ENCODE peak calls at places on chromosomes 5 and 9, in seven cellular contexts. One of them, this sample, is unnamed.

GRCh38 chr9:94982211-94982610 is 255.7 kb downstream of the AOPEP start:
- DNase-seq in transverse colon: no peak
- DNase-seq in stimulated activated CD4-positive, alpha-beta T cell treated with anti-CD3 and anti-CD28 coated beads, Interleukin-12 subunit alpha, Interleukin-12 subunit beta, amount 100 ng/mL, for 48 hours: no peak
- DNase-seq in fibroblast of lung: no peak
- DNase-seq in NCI-H1105 treated with DMSO at 0.1 percent for 48 hours: no peak
- DNase-seq in stimulated activated CD8-positive, alpha-beta memory T cell treated with anti-CD3 and anti-CD28 coated beads, Interleukin-4, amount 100 ng/mL, for 48 hours: no peak
- DNase-seq in central memory CD4-positive, alpha-beta T cell: no peak
- DNase-seq in this sample: no peak

GRCh38 chr9:81824802-81825770 is 103.1 kb upstream of the SPATA31D4 start:
- DNase-seq in transverse colon: no peak
- DNase-seq in stimulated activated CD4-positive, alpha-beta T cell treated with anti-CD3 and anti-CD28 coated beads, Interleukin-12 subunit alpha, Interleukin-12 subunit beta, amount 100 ng/mL, for 48 hours: no peak
- DNase-seq in fibroblast of lung: peak; percentile 50
- DNase-seq in NCI-H1105 treated with DMSO at 0.1 percent for 48 hours: no peak
- DNase-seq in stimulated activated CD8-positive, alpha-beta memory T cell treated with anti-CD3 and anti-CD28 coated beads, Interleukin-4, amount 100 ng/mL, for 48 hours: no peak
- DNase-seq in central memory CD4-positive, alpha-beta T cell: no peak
- DNase-seq in this sample: no peak

GRCh38 chr9:138010861-138011260 is 133.3 kb downstream of the CACNA1B start:
- DNase-seq in transverse colon: no peak
- DNase-seq in stimulated activated CD4-positive, alpha-beta T cell treated with anti-CD3 and anti-CD28 coated beads, Interleukin-12 subunit alpha, Interleukin-12 subunit beta, amount 100 ng/mL, for 48 hours: no peak
- DNase-seq in fibroblast of lung: no peak
- DNase-seq in NCI-H1105 treated with DMSO at 0.1 percent for 48 hours: no peak
- DNase-seq in stimulated activated CD8-positive, alpha-beta memory T cell treated with anti-CD3 and anti-CD28 coated beads, Interleukin-4, amount 100 ng/mL, for 48 hours: no peak
- DNase-seq in central memory CD4-positive, alpha-beta T cell: no peak
- DNase-seq in this sample: no peak

GRCh38 chr5:3051400-3051799 is 299.9 kb upstream of the IRX2 start:
- DNase-seq in transverse colon: no peak
- DNase-seq in stimulated activated CD4-positive, alpha-beta T cell treated with anti-CD3 and anti-CD28 coated beads, Interleukin-12 subunit alpha, Interleukin-12 subunit beta, amount 100 ng/mL, for 48 hours: no peak
- DNase-seq in fibroblast of lung: no peak
- DNase-seq in NCI-H1105 treated with DMSO at 0.1 percent for 48 hours: no peak
- DNase-seq in stimulated activated CD8-positive, alpha-beta memory T cell treated with anti-CD3 and anti-CD28 coated beads, Interleukin-4, amount 100 ng/mL, for 48 hours: no peak
- DNase-seq in central memory CD4-positive, alpha-beta T cell: no peak
- DNase-seq in this sample: no peak

GRCh38 chr9:107737987-107738743 is 248.6 kb upstream of the KLF4 start:
- DNase-seq in transverse colon: no peak
- DNase-seq in stimulated activated CD4-positive, alpha-beta T cell treated with anti-CD3 and anti-CD28 coated beads, Interleukin-12 subunit alpha, Interleukin-12 subunit beta, amount 100 ng/mL, for 48 hours: no peak
- DNase-seq in fibroblast of lung: peak; percentile 95
- DNase-seq in NCI-H1105 treated with DMSO at 0.1 percent for 48 hours: peak; percentile 87
- DNase-seq in stimulated activated CD8-positive, alpha-beta memory T cell treated with anti-CD3 and anti-CD28 coated beads, Interleukin-4, amount 100 ng/mL, for 48 hours: no peak
- DNase-seq in central memory CD4-positive, alpha-beta T cell: no peak
- DNase-seq in this sample: no peak

GRCh38 chr9:37732086-37732744 is 21.4 kb upstream of the TRMT10B start:
- DNase-seq in transverse colon: no peak
- DNase-seq in stimulated activated CD4-positive, alpha-beta T cell treated with anti-CD3 and anti-CD28 coated beads, Interleukin-12 subunit alpha, Interleukin-12 subunit beta, amount 100 ng/mL, for 48 hours: no peak
- DNase-seq in fibroblast of lung: no peak
- DNase-seq in NCI-H1105 treated with DMSO at 0.1 percent for 48 hours: peak; percentile 71
- DNase-seq in stimulated activated CD8-positive, alpha-beta memory T cell treated with anti-CD3 and anti-CD28 coated beads, Interleukin-4, amount 100 ng/mL, for 48 hours: no peak
- DNase-seq in central memory CD4-positive, alpha-beta T cell: no peak
- DNase-seq in this sample: no peak

GRCh38 chr5:34054330-34054729 is 11.3 kb upstream of the C1QTNF3 start:
- DNase-seq in transverse colon: no peak
- DNase-seq in stimulated activated CD4-positive, alpha-beta T cell treated with anti-CD3 and anti-CD28 coated beads, Interleukin-12 subunit alpha, Interleukin-12 subunit beta, amount 100 ng/mL, for 48 hours: no peak
- DNase-seq in fibroblast of lung: no peak
- DNase-seq in NCI-H1105 treated with DMSO at 0.1 percent for 48 hours: no peak
- DNase-seq in stimulated activated CD8-positive, alpha-beta memory T cell treated with anti-CD3 and anti-CD28 coated beads, Interleukin-4, amount 100 ng/mL, for 48 hours: no peak
- DNase-seq in central memory CD4-positive, alpha-beta T cell: no peak
- DNase-seq in this sample: no peak

GRCh38 chr5:116626272-116626723 is 51.7 kb upstream of the SEMA6A start:
- DNase-seq in transverse colon: peak; percentile 67
- DNase-seq in stimulated activated CD4-positive, alpha-beta T cell treated with anti-CD3 and anti-CD28 coated beads, Interleukin-12 subunit alpha, Interleukin-12 subunit beta, amount 100 ng/mL, for 48 hours: no peak
- DNase-seq in fibroblast of lung: peak; percentile 55
- DNase-seq in NCI-H1105 treated with DMSO at 0.1 percent for 48 hours: peak; percentile 79
- DNase-seq in stimulated activated CD8-positive, alpha-beta memory T cell treated with anti-CD3 and anti-CD28 coated beads, Interleukin-4, amount 100 ng/mL, for 48 hours: no peak
- DNase-seq in central memory CD4-positive, alpha-beta T cell: no peak
- DNase-seq in this sample: no peak

GRCh38 chr5:28305891-28306290 is 1267.5 kb upstream of the CDH9 start:
- DNase-seq in transverse colon: no peak
- DNase-seq in stimulated activated CD4-positive, alpha-beta T cell treated with anti-CD3 and anti-CD28 coated beads, Interleukin-12 subunit alpha, Interleukin-12 subunit beta, amount 100 ng/mL, for 48 hours: no peak
- DNase-seq in fibroblast of lung: no peak
- DNase-seq in NCI-H1105 treated with DMSO at 0.1 percent for 48 hours: no peak
- DNase-seq in stimulated activated CD8-positive, alpha-beta memory T cell treated with anti-CD3 and anti-CD28 coated beads, Interleukin-4, amount 100 ng/mL, for 48 hours: no peak
- DNase-seq in central memory CD4-positive, alpha-beta T cell: no peak
- DNase-seq in this sample: no peak

GRCh38 chr9:127423934-127424668 is at the start of gene ZNF79:
- DNase-seq in transverse colon: peak; percentile 95
- DNase-seq in stimulated activated CD4-positive, alpha-beta T cell treated with anti-CD3 and anti-CD28 coated beads, Interleukin-12 subunit alpha, Interleukin-12 subunit beta, amount 100 ng/mL, for 48 hours: peak; percentile 87
- DNase-seq in fibroblast of lung: peak; percentile 89
- DNase-seq in NCI-H1105 treated with DMSO at 0.1 percent for 48 hours: peak; percentile 85
- DNase-seq in stimulated activated CD8-positive, alpha-beta memory T cell treated with anti-CD3 and anti-CD28 coated beads, Interleukin-4, amount 100 ng/mL, for 48 hours: peak; percentile 95
- DNase-seq in central memory CD4-positive, alpha-beta T cell: peak; percentile 87
- DNase-seq in this sample: peak; percentile 86

GRCh38 chr5:36073595-36074216 is 7.0 kb upstream of the UGT3A2 start:
- DNase-seq in transverse colon: no peak
- DNase-seq in stimulated activated CD4-positive, alpha-beta T cell treated with anti-CD3 and anti-CD28 coated beads, Interleukin-12 subunit alpha, Interleukin-12 subunit beta, amount 100 ng/mL, for 48 hours: no peak
- DNase-seq in fibroblast of lung: no peak
- DNase-seq in NCI-H1105 treated with DMSO at 0.1 percent for 48 hours: peak; percentile 22
- DNase-seq in stimulated activated CD8-positive, alpha-beta memory T cell treated with anti-CD3 and anti-CD28 coated beads, Interleukin-4, amount 100 ng/mL, for 48 hours: no peak
- DNase-seq in central memory CD4-positive, alpha-beta T cell: no peak
- DNase-seq in this sample: no peak

GRCh38 chr9:124419832-124420489 is 4.7 kb upstream of the PSMB7 start:
- DNase-seq in transverse colon: no peak
- DNase-seq in stimulated activated CD4-positive, alpha-beta T cell treated with anti-CD3 and anti-CD28 coated beads, Interleukin-12 subunit alpha, Interleukin-12 subunit beta, amount 100 ng/mL, for 48 hours: no peak
- DNase-seq in fibroblast of lung: no peak
- DNase-seq in NCI-H1105 treated with DMSO at 0.1 percent for 48 hours: no peak
- DNase-seq in stimulated activated CD8-positive, alpha-beta memory T cell treated with anti-CD3 and anti-CD28 coated beads, Interleukin-4, amount 100 ng/mL, for 48 hours: no peak
- DNase-seq in central memory CD4-positive, alpha-beta T cell: no peak
- DNase-seq in this sample: no peak

GRCh38 chr9:134525841-134526797 is 115.5 kb upstream of the COL5A1 start:
- DNase-seq in transverse colon: no peak
- DNase-seq in stimulated activated CD4-positive, alpha-beta T cell treated with anti-CD3 and anti-CD28 coated beads, Interleukin-12 subunit alpha, Interleukin-12 subunit beta, amount 100 ng/mL, for 48 hours: no peak
- DNase-seq in fibroblast of lung: no peak
- DNase-seq in NCI-H1105 treated with DMSO at 0.1 percent for 48 hours: no peak
- DNase-seq in stimulated activated CD8-positive, alpha-beta memory T cell treated with anti-CD3 and anti-CD28 coated beads, Interleukin-4, amount 100 ng/mL, for 48 hours: no peak
- DNase-seq in central memory CD4-positive, alpha-beta T cell: no peak
- DNase-seq in this sample: no peak

GRCh38 chr5:84382363-84383295 is 2.1 kb downstream of the EDIL3 start:
- DNase-seq in transverse colon: peak; percentile 68
- DNase-seq in stimulated activated CD4-positive, alpha-beta T cell treated with anti-CD3 and anti-CD28 coated beads, Interleukin-12 subunit alpha, Interleukin-12 subunit beta, amount 100 ng/mL, for 48 hours: no peak
- DNase-seq in fibroblast of lung: peak; percentile 81
- DNase-seq in NCI-H1105 treated with DMSO at 0.1 percent for 48 hours: peak; percentile 34
- DNase-seq in stimulated activated CD8-positive, alpha-beta memory T cell treated with anti-CD3 and anti-CD28 coated beads, Interleukin-4, amount 100 ng/mL, for 48 hours: no peak
- DNase-seq in central memory CD4-positive, alpha-beta T cell: no peak
- DNase-seq in this sample: no peak

GRCh38 chr5:1110930-1111726 is 735 bp downstream of the SLC12A7 start:
- DNase-seq in transverse colon: no peak
- DNase-seq in stimulated activated CD4-positive, alpha-beta T cell treated with anti-CD3 and anti-CD28 coated beads, Interleukin-12 subunit alpha, Interleukin-12 subunit beta, amount 100 ng/mL, for 48 hours: no peak
- DNase-seq in fibroblast of lung: no peak
- DNase-seq in NCI-H1105 treated with DMSO at 0.1 percent for 48 hours: peak; percentile 4
- DNase-seq in stimulated activated CD8-positive, alpha-beta memory T cell treated with anti-CD3 and anti-CD28 coated beads, Interleukin-4, amount 100 ng/mL, for 48 hours: no peak
- DNase-seq in central memory CD4-positive, alpha-beta T cell: peak; percentile 32
- DNase-seq in this sample: no peak

GRCh38 chr5:125813221-125813974 is 609.8 kb upstream of the GRAMD2B start:
- DNase-seq in transverse colon: no peak
- DNase-seq in stimulated activated CD4-positive, alpha-beta T cell treated with anti-CD3 and anti-CD28 coated beads, Interleukin-12 subunit alpha, Interleukin-12 subunit beta, amount 100 ng/mL, for 48 hours: no peak
- DNase-seq in fibroblast of lung: no peak
- DNase-seq in NCI-H1105 treated with DMSO at 0.1 percent for 48 hours: no peak
- DNase-seq in stimulated activated CD8-positive, alpha-beta memory T cell treated with anti-CD3 and anti-CD28 coated beads, Interleukin-4, amount 100 ng/mL, for 48 hours: no peak
- DNase-seq in central memory CD4-positive, alpha-beta T cell: no peak
- DNase-seq in this sample: no peak

GRCh38 chr5:17796757-17797398 is 162.6 kb downstream of the TAF11L14 start:
- DNase-seq in transverse colon: no peak
- DNase-seq in stimulated activated CD4-positive, alpha-beta T cell treated with anti-CD3 and anti-CD28 coated beads, Interleukin-12 subunit alpha, Interleukin-12 subunit beta, amount 100 ng/mL, for 48 hours: no peak
- DNase-seq in fibroblast of lung: peak; percentile 20
- DNase-seq in NCI-H1105 treated with DMSO at 0.1 percent for 48 hours: no peak
- DNase-seq in stimulated activated CD8-positive, alpha-beta memory T cell treated with anti-CD3 and anti-CD28 coated beads, Interleukin-4, amount 100 ng/mL, for 48 hours: no peak
- DNase-seq in central memory CD4-positive, alpha-beta T cell: no peak
- DNase-seq in this sample: no peak

GRCh38 chr5:83430130-83431010 is 41.2 kb upstream of the VCAN start:
- DNase-seq in transverse colon: peak; percentile 53
- DNase-seq in stimulated activated CD4-positive, alpha-beta T cell treated with anti-CD3 and anti-CD28 coated beads, Interleukin-12 subunit alpha, Interleukin-12 subunit beta, amount 100 ng/mL, for 48 hours: peak; percentile 53
- DNase-seq in fibroblast of lung: peak; percentile 58
- DNase-seq in NCI-H1105 treated with DMSO at 0.1 percent for 48 hours: peak; percentile 25
- DNase-seq in stimulated activated CD8-positive, alpha-beta memory T cell treated with anti-CD3 and anti-CD28 coated beads, Interleukin-4, amount 100 ng/mL, for 48 hours: peak; percentile 67
- DNase-seq in central memory CD4-positive, alpha-beta T cell: peak; percentile 44
- DNase-seq in this sample: no peak

GRCh38 chr9:137604345-137605145 is 941 bp upstream of the ARRDC1 start:
- DNase-seq in transverse colon: no peak
- DNase-seq in stimulated activated CD4-positive, alpha-beta T cell treated with anti-CD3 and anti-CD28 coated beads, Interleukin-12 subunit alpha, Interleukin-12 subunit beta, amount 100 ng/mL, for 48 hours: no peak
- DNase-seq in fibroblast of lung: no peak
- DNase-seq in NCI-H1105 treated with DMSO at 0.1 percent for 48 hours: no peak
- DNase-seq in stimulated activated CD8-positive, alpha-beta memory T cell treated with anti-CD3 and anti-CD28 coated beads, Interleukin-4, amount 100 ng/mL, for 48 hours: no peak
- DNase-seq in central memory CD4-positive, alpha-beta T cell: no peak
- DNase-seq in this sample: no peak

GRCh38 chr9:88905506-88905905 is 85.8 kb upstream of the S1PR3 start:
- DNase-seq in transverse colon: no peak
- DNase-seq in stimulated activated CD4-positive, alpha-beta T cell treated with anti-CD3 and anti-CD28 coated beads, Interleukin-12 subunit alpha, Interleukin-12 subunit beta, amount 100 ng/mL, for 48 hours: no peak
- DNase-seq in fibroblast of lung: peak; percentile 43
- DNase-seq in NCI-H1105 treated with DMSO at 0.1 percent for 48 hours: no peak
- DNase-seq in stimulated activated CD8-positive, alpha-beta memory T cell treated with anti-CD3 and anti-CD28 coated beads, Interleukin-4, amount 100 ng/mL, for 48 hours: no peak
- DNase-seq in central memory CD4-positive, alpha-beta T cell: no peak
- DNase-seq in this sample: no peak

GRCh38 chr9:136339173-136339957 is 12.0 kb downstream of the GPSM1 start:
- DNase-seq in transverse colon: peak; percentile 79
- DNase-seq in stimulated activated CD4-positive, alpha-beta T cell treated with anti-CD3 and anti-CD28 coated beads, Interleukin-12 subunit alpha, Interleukin-12 subunit beta, amount 100 ng/mL, for 48 hours: peak; percentile 17
- DNase-seq in fibroblast of lung: peak; percentile 47
- DNase-seq in NCI-H1105 treated with DMSO at 0.1 percent for 48 hours: no peak
- DNase-seq in stimulated activated CD8-positive, alpha-beta memory T cell treated with anti-CD3 and anti-CD28 coated beads, Interleukin-4, amount 100 ng/mL, for 48 hours: peak; percentile 54
- DNase-seq in central memory CD4-positive, alpha-beta T cell: no peak
- DNase-seq in this sample: no peak

GRCh38 chr9:135251996-135252760 is 164.7 kb downstream of the OLFM1 start:
- DNase-seq in transverse colon: no peak
- DNase-seq in stimulated activated CD4-positive, alpha-beta T cell treated with anti-CD3 and anti-CD28 coated beads, Interleukin-12 subunit alpha, Interleukin-12 subunit beta, amount 100 ng/mL, for 48 hours: no peak
- DNase-seq in fibroblast of lung: no peak
- DNase-seq in NCI-H1105 treated with DMSO at 0.1 percent for 48 hours: no peak
- DNase-seq in stimulated activated CD8-positive, alpha-beta memory T cell treated with anti-CD3 and anti-CD28 coated beads, Interleukin-4, amount 100 ng/mL, for 48 hours: no peak
- DNase-seq in central memory CD4-positive, alpha-beta T cell: no peak
- DNase-seq in this sample: no peak

GRCh38 chr5:76494201-76494600 is 91.1 kb downstream of the IQGAP2 start:
- DNase-seq in transverse colon: no peak
- DNase-seq in stimulated activated CD4-positive, alpha-beta T cell treated with anti-CD3 and anti-CD28 coated beads, Interleukin-12 subunit alpha, Interleukin-12 subunit beta, amount 100 ng/mL, for 48 hours: no peak
- DNase-seq in fibroblast of lung: no peak
- DNase-seq in NCI-H1105 treated with DMSO at 0.1 percent for 48 hours: no peak
- DNase-seq in stimulated activated CD8-positive, alpha-beta memory T cell treated with anti-CD3 and anti-CD28 coated beads, Interleukin-4, amount 100 ng/mL, for 48 hours: no peak
- DNase-seq in central memory CD4-positive, alpha-beta T cell: no peak
- DNase-seq in this sample: no peak